ENCODE peak calls at places on chromosomes 5 and 9, in ten cellular contexts. P is A673, G is PC-3, R is astrocyte, X is DND-41, F is mammary epithelial cell, W is fibroblast of lung, E is GM12878, Z is HCT116, S is PC-9. K is an unnamed sample.

GRCh38 chr5:127312131-127312530 is 21.5 kb downstream of the MEGF10 start:
- DNase-seq in Z (no peak), F (no peak), R (no peak), W (no peak), S (no peak), P (no peak), G (no peak), X (no peak), E (no peak), K (no peak)

GRCh38 chr5:74629326-74629725 is 11.2 kb downstream of the ENC1 start:
- DNase-seq in F (no peak), R (no peak), G (no peak), Z (no peak), X (no peak), P (no peak), S (no peak), W (no peak), E (no peak), K (no peak)

GRCh38 chr9:27179245-27179870 is 70.3 kb downstream of the TEK start:
- DNase-seq in Z (no peak), F (peak), P (no peak), G (no peak), X (no peak), W (peak), R (peak), S (no peak), E (no peak), K (peak)

GRCh38 chr9:83937861-83938455 is 16.7 kb upstream of the KIF27 start:
- DNase-seq in X (peak), E (no peak), P (peak), F (peak), S (peak), Z (peak), W (peak), G (peak), R (peak), K (peak)

GRCh38 chr5:68333649-68334549 is 118.3 kb downstream of the PIK3R1 start:
- DNase-seq in G (peak), W (peak), S (peak), P (no peak), X (no peak), Z (peak), F (peak), E (no peak), R (peak), K (peak)

GRCh38 chr9:115689331-115689730 is 464.3 kb upstream of the PAPPA start:
- DNase-seq in W (no peak), Z (no peak), R (no peak), S (no peak), G (no peak), P (no peak), E (no peak), F (no peak), X (no peak), K (no peak)

GRCh38 chr9:115845648-115846312 is 307.8 kb upstream of the PAPPA start:
- DNase-seq in W (peak), Z (no peak), G (peak), E (no peak), S (peak), F (peak), X (no peak), P (no peak), R (peak), K (peak)

GRCh38 chr9:103789686-103790085 is 304.4 kb upstream of the SMC2 start:
- DNase-seq in P (peak), R (no peak), S (no peak), W (no peak), E (no peak), Z (no peak), G (peak), X (no peak), F (peak), K (peak)

GRCh38 chr5:168939131-168939530 is 360.0 kb upstream of the PANK3 start:
- DNase-seq in Z (no peak), F (no peak), G (no peak), W (peak), P (no peak), S (no peak), E (no peak), X (no peak), R (peak), K (no peak)

GRCh38 chr5:115816226-115817042 is at the start of gene CDO1:
- DNase-seq in P (peak), X (no peak), F (peak), Z (no peak), S (no peak), E (no peak), G (no peak), W (peak), R (peak), K (peak)

DNA sequence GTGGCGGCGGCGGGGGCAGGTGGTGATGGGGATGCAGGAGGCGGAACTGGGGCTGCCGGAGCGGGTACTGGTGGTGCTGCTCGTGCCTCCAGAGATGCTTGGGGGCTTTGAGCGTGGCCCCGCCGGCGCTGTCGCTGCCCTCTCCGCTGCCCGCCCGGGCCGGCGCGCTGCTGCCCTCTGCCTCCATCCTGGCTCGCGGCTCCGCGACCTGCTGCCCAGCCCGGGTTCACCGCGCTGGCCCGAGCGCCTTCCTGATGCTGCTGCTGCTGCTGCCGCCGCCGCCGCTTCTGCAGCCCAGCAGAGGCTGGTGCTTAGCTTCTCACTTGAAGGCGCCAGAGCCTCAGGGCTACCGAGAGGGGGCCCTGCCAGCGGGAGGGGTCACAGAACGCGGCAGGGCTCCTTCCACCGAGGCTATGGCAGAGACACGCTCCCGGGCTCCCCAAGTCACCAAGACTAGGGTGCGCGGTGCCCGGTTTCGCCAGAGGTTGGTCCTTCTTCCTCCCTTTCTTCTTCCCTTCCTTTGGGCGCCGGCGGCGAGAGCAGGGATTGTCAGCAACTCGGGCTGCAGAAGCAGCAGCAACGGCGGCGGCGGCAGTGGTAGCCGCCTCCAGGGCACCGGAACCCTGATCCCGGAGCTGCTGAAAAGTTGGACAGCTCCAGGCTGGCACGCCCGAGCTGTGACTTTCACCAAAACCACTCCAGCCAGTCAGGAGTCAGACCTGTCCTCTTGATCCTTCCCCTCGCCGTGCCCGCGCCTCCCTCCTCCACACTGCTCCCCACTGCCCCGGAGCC is at the start of gene PDE4D:
- DNase-seq in W (peak), S (no peak), Z (no peak), F (peak), R (peak), X (no peak), G (peak), E (no peak), P (peak), K (peak)
- TF ChIP-seq EZH2 in W (peak), S (no peak), Z (no peak), F (peak), R (no peak), X (no peak), G (no peak), E (no peak), P (peak), K (no peak)

GRCh38 chr5:14872070-14872989 is 752 bp upstream of the ANKH start:
- DNase-seq in Z (no peak), X (peak), R (no peak), P (peak), F (no peak), G (peak), E (no peak), W (peak), S (peak), K (peak)

GRCh38 chr5:14870347-14871083 is 1.1 kb downstream of the ANKH start:
- DNase-seq in Z (no peak), W (no peak), G (peak), P (no peak), F (no peak), E (no peak), R (no peak), X (peak), S (no peak), K (peak)

GRCh38 chr5:14871573-14872069 is at the start of gene ANKH:
- DNase-seq in X (peak), Z (peak), W (peak), E (no peak), P (peak), F (peak), S (peak), R (peak), G (peak), K (peak)

GRCh38 chr5:14869286-14870164 is 2.1 kb downstream of the ANKH start:
- DNase-seq in W (peak), F (no peak), E (no peak), S (no peak), X (peak), Z (no peak), G (peak), P (no peak), R (no peak), K (peak)

DNA sequence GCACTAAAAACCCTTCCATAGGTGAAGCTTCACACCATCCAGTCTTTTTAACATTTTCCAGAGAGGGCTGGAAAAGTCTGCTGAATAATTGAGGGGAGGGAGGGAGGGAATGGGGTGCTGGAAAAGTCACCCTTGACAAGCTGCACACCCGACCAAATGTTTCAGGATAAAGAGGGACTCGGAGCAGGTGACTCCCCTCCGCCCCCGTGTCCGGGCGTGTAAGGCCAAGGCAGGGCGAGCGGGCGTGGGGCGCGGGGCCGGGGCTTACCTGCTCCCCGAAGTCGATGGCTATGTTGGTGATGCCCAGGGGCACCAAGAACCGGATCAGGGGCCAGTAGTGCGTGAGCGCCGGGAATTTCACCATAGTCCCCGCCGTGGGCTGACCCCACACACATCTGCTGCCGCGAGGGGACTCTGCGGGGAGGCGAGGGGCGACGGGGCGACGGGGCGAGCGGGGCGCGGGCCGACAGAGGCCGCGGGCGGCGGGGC is 450 bp downstream of the ANKH start:
- DNase-seq in X (peak), G (no peak), S (peak), W (no peak), E (no peak), Z (no peak), P (no peak), F (no peak), R (no peak), K (peak)
- TF ChIP-seq EZH2 in X (no peak), G (no peak), S (no peak), W (no peak), E (no peak), Z (no peak), P (no peak), F (no peak), R (no peak), K (no peak)

GRCh38 chr5:55220433-55221185 is 6.5 kb downstream of the MCIDAS start:
- DNase-seq in G (no peak), F (no peak), S (no peak), P (no peak), E (no peak), R (no peak), Z (no peak), W (peak), X (no peak), K (peak)
- TF ChIP-seq EZH2 in G (no peak), F (no peak), S (no peak), P (no peak), E (no peak), R (peak), Z (no peak), W (peak), X (no peak), K (no peak)

GRCh38 chr9:4296217-4296616 is 3.7 kb downstream of the GLIS3 start:
- DNase-seq in R (no peak), E (no peak), G (no peak), S (no peak), P (no peak), F (no peak), X (no peak), Z (no peak), W (no peak), K (peak)

GRCh38 chr9:4297795-4298254 is 2.0 kb downstream of the GLIS3 start:
- DNase-seq in E (no peak), P (peak), F (peak), W (peak), Z (no peak), X (peak), R (peak), G (peak), S (peak), K (peak)

GRCh38 chr9:4297151-4297794 is 2.6 kb downstream of the GLIS3 start:
- DNase-seq in Z (peak), X (peak), F (peak), W (peak), G (peak), P (peak), R (peak), E (no peak), S (peak), K (peak)

GRCh38 chr9:4299006-4299795 is 667 bp downstream of the GLIS3 start:
- DNase-seq in R (peak), W (peak), G (peak), F (peak), X (no peak), S (peak), E (no peak), Z (no peak), P (peak), K (peak)

DNA sequence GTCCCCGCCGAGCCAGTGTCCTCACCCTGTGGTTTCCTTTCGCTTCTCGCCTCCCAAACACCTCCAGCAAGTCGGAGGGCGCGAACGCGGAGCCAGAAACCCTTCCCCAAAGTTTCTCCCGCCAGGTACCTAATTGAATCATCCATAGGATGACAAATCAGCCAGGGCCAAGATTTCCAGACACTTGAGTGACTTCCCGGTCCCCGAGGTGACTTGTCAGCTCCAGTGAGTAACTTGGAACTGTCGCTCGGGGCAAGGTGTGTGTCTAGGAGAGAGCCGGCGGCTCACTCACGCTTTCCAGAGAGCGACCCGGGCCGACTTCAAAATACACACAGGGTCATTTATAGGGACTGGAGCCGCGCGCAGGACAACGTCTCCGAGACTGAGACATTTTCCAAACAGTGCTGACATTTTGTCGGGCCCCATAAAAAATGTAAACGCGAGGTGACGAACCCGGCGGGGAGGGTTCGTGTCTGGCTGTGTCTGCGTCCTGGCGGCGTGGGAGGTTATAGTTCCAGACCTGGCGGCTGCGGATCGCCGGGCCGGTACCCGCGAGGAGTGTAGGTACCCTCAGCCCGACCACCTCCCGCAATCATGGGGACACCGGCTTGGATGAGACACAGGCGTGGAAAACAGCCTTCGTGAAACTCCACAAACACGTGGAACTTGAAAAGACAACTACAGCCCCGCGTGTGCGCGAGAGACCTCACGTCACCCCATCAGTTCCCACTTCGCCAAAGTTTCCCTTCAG is 1.4 kb downstream of the GLIS3 start:
- DNase-seq in Z (no peak), X (no peak), W (peak), P (peak), G (peak), S (peak), E (no peak), R (no peak), F (peak), K (peak)
- TF ChIP-seq EZH2 in Z (no peak), X (no peak), W (no peak), P (no peak), G (no peak), S (no peak), E (no peak), R (no peak), F (no peak), K (no peak)

GRCh38 chr5:1219098-1219767 is 5.9 kb upstream of the SLC6A18 start:
- DNase-seq in R (no peak), E (no peak), X (no peak), Z (no peak), F (no peak), P (no peak), G (no peak), S (no peak), W (no peak), K (no peak)
- TF ChIP-seq EZH2 in R (no peak), E (no peak), X (no peak), Z (no peak), F (no peak), P (no peak), G (no peak), S (peak), W (no peak), K (no peak)

K was measured in GM23248.